ENCODE peak calls at places on chromosomes 5 and 9, in eight cellular contexts. Y is HCT116, T is neural progenitor cell, F is lower leg skin, B is GM12878, D is WERI-Rb-1, Z is transverse colon, G is PC-3. H is an unnamed sample.

GRCh38 chr5:28947865-28948264 is 1909.5 kb upstream of the CDH9 start:
- DNase-seq in Z (no peak), Y (no peak), B (no peak), G (no peak), T (no peak), D (no peak), F (no peak), H (no peak)

GRCh38 chr5:89595065-89595464 is 712.1 kb upstream of the MEF2C start:
- DNase-seq in G (no peak), D (no peak), F (no peak), B (no peak), Y (no peak), Z (no peak), T (no peak), H (no peak)

GRCh38 chr9:23537192-23538059 is 288.6 kb downstream of the ELAVL2 start:
- DNase-seq in D (peak), Y (no peak), Z (no peak), T (peak), B (no peak), G (no peak), F (no peak), H (no peak)

GRCh38 chr5:147369742-147370374 is 135.0 kb downstream of the STK32A start:
- DNase-seq in B (no peak), Z (no peak), F (no peak), Y (peak), G (peak), D (no peak), T (peak), H (no peak)

GRCh38 chr9:132670816-132671371 is 630 bp downstream of the GTF3C4 start:
- DNase-seq in T (peak), B (no peak), D (peak), Y (no peak), G (peak), Z (peak), F (peak), H (peak)

GRCh38 chr5:36611520-36612274 is 5.3 kb downstream of the SLC1A3 start:
- DNase-seq in Z (no peak), Y (no peak), G (no peak), B (no peak), T (no peak), D (no peak), F (no peak), H (no peak)

GRCh38 chr5:142143878-142144277 is 35.3 kb downstream of the NDFIP1 start:
- DNase-seq in G (peak), B (no peak), F (no peak), Y (peak), D (no peak), T (peak), Z (no peak), H (no peak)

GRCh38 chr9:78692871-78693270 is 395.9 kb downstream of the PSAT1 start:
- DNase-seq in Z (no peak), G (no peak), T (no peak), D (no peak), Y (no peak), B (no peak), F (no peak), H (no peak)

GRCh38 chr9:108761530-108762347 is 94.0 kb downstream of the ACTL7B start:
- DNase-seq in Z (peak), B (no peak), F (peak), D (peak), Y (peak), G (peak), T (peak), H (no peak)

DNA sequence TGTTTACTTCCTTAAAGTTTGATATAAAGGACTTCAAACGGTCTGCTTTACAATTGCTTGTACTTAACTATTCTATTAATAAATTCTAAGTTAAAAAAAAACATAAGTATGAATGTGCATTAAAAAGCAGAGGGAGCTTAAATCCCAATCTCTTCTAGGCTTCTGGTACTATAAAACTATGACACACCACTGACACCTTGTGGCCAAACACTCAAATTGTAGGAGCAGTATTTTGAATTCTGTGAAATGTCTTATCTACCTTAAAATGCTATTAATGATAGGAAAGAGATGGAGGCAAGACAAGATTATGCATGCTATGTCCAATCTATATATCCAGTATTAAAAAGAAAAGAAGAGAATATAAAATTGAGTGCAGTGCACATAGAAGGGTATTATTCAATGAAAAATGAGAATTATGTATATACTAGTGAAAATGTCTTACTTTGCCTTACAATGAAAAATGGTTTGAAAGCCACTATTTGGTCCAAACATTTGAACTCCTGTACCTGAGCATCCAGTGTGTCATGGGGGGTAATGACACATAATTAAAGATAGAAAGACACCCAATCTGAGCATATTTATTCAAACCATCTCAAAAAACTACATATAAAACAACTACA is 87.6 kb downstream of the ERP44 start:
- DNase-seq in D (peak), Z (no peak), F (no peak), B (peak), T (peak), Y (peak), G (peak), H (peak)
- TF ChIP-seq CTCF in D (peak), Z (peak), F (no peak), B (peak), T (peak), Y (peak), G (peak), H (peak)

DNA sequence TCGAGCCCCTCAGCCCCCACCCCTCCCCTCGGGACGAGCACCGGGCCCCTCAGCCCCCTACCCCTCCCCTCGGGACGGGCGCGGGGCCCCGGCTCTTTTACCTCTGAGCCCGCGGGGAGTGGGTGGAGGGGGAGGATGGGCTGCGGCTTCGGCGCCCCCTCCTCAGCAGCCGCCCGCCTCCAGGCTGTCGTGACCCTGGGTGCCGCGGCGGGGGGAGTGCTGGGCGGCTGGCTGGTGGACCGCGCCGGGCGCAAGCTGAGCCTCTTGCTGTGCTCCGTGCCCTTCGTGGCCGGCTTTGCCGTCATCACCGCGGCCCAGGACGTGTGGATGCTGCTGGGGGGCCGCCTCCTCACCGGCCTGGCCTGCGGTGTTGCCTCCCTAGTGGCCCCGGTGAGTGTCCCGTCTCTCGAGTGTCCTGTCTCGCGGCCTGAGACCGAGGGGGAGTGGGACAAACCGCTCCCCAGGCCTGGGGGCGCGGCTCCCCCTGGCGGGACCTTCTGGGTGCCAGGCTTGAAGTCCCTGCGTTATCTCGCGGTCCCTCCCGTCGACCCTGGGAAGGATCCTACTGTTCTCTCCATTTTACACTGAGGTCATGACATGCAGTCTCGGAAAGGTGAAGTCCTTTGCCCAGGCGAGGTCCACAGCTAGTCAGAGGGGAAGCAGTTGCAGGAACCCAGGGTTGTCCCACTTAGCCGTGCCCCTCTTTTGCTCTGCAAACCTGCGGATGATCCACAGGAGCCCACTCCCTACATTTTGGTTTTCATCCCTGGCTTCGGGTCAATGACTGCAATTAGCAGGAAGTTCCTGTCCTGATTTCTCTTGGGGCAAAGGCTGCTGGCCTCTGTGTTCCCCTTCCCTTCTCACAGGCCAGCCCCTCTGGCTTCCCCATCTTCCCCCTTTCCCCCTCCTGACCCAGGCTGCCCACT is 1.0 kb downstream of the SLC2A8 start:
- DNase-seq in D (peak), Z (peak), F (no peak), T (peak), G (peak), B (no peak), Y (no peak), H (peak)
- TF ChIP-seq CTCF in D (peak), Z (peak), F (no peak), T (peak), G (peak), B (peak), Y (peak), H (peak)

DNA sequence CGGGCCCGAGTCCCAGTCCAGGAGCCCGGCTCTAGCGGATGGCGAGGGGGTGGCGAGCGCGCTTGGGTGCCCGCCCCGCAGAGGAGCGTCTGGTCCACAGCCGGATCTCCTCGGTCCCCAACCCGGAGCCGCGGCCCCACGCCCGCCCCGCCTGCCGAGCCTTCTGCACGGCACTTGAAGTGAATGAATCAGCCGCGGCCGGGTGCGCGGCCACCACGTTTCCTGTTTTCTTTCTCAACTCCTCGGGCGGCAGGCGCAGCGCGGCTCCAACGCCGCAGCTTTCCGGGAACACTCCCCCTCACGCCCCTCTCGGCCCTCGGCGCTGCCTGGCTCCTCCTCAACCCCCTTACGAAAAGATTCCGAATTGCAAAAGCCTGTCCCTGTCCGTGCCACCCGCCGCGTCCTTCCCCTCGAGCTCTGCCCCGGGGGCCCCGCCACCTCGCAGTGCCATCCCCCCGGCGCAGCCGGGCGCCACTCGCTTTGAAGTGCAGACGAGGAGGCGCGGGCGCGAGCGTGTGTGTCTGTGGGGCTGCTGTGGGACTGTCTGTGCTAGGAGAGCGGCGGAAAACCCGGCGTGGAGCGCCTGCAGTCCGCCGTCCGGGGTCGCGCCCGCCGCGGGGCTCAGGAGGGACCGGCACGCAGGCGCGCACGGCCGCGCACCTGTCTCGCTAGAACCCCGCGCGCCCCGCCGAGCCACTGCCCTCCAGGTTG is 456.6 kb downstream of the RAB3C start:
- DNase-seq in B (no peak), Y (no peak), T (peak), D (peak), G (peak), F (peak), Z (peak), H (peak)
- TF ChIP-seq CTCF in B (no peak), Y (no peak), T (no peak), D (no peak), G (no peak), F (no peak), Z (no peak), H (no peak)

DNA sequence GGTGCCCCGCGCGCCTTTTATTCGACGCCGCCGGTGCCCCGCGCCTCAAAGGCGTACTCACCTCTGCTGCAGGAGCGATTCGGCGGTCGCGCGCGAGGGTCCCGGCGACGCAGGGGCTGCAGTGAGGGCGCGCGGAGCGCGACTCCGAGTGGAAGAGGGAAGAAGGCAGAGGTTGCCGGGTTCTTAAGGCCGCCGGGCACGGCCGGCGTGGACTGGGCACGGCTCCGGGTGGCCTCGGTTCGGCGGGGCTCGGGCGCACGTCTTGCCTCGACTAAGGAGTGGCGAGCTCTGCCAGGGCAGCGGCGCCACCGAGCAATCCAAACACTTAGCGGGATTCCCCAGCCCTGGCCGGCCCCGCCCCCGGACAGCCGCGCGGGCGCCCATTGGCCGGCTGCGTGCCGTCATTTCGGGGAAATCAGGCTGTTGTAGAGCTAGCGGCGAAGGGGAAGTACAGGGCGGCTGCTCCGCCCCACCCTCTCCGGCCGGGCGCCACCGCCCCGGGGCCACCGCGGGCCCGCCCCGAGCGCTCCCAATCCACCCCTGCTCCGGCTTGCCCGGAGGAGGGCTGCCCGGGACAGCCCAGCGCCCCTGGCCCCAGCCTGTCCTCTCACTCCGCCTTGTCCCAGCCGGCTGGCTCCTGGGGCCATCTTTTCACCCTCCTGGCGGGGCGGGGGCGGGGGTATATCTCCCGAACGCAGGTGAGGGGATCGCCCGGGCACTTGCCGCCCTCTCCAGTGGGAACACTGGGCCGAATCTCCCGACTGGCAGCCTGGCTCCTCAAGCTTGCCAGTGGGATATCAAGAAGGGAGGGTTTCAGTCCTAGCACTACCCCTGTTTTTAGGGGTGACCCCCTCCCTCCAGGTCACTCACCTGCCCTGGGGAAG is at the start of gene IRF1:
- DNase-seq in B (no peak), G (peak), Z (peak), T (peak), F (peak), D (peak), Y (peak), H (peak)
- TF ChIP-seq CTCF in B (no peak), G (no peak), Z (no peak), T (no peak), F (no peak), D (peak), Y (no peak), H (no peak)

DNA sequence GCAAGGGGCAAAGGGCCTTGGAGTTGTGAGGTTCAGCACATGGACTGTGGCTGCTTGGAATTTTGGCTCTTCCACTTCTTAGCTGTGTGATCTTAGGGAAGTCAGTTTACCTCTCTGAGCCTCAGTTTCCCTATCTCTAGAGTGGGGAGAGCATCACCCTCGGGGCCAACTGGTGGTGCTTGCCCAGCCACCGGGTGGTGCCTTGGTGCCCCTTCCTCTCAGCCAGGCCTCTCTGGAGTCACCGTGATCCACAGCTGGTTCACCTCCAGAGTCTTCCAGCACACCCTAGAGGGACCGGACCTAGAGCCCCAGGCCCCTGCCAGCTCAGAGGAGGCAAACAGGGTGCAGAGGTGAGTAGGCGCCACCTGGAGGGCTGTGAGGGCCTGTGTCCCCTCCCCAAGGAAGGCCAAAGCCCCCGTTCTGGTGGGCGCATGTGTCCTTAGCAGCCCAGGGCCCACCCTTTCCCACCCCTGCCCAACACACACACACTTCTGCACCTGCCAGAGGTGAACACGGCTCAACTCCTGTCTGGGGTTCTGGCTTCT is 7.7 kb downstream of the ADGRD2 start:
- DNase-seq in B (no peak), Y (no peak), T (no peak), G (no peak), F (no peak), Z (no peak), D (no peak), H (no peak)
- TF ChIP-seq CTCF in B (no peak), Y (no peak), T (no peak), G (no peak), F (no peak), Z (no peak), D (peak), H (no peak)

DNA sequence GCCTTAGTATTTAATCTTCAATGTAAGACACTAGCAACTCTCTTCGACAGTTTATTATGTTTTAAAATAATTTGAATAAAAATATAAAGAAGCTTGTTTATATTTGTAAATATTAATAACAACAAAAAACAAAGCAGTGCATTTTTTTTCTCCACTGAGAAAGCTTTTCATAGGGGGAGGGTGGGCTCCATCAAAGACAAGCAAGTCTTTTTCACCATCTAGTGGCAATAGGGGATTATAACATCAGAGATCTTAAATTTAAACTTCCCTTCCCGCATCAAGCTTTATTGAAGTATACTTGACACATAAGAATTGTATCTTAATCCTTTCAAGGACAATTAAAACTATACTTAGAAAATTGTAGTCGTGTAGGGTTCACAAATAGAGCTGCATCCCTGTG is 9.3 kb upstream of the OR13F1 start:
- DNase-seq in Y (no peak), Z (no peak), T (peak), G (peak), B (no peak), F (no peak), D (no peak), H (no peak)
- TF ChIP-seq CTCF in Y (peak), Z (no peak), T (peak), G (peak), B (peak), F (no peak), D (peak), H (no peak)

GRCh38 chr9:126893079-126893478 is 21.5 kb upstream of the RALGPS1 start:
- DNase-seq in G (peak), T (no peak), Z (no peak), F (no peak), Y (peak), B (no peak), D (no peak), H (no peak)
- TF ChIP-seq CTCF in G (peak), T (peak), Z (peak), F (no peak), Y (peak), B (peak), D (peak), H (peak)

GRCh38 chr5:170429014-170429413 is 39.8 kb upstream of the KCNMB1 start:
- DNase-seq in F (no peak), G (peak), Y (no peak), T (peak), D (no peak), B (no peak), Z (no peak), H (no peak)
- TF ChIP-seq CTCF in F (no peak), G (peak), Y (peak), T (peak), D (no peak), B (no peak), Z (no peak), H (no peak)

GRCh38 chr9:35657327-35658143 is at the start of gene RMRP:
- DNase-seq in B (peak), Z (peak), G (peak), T (peak), F (peak), Y (peak), D (peak), H (peak)
- TF ChIP-seq CTCF in B (no peak), Z (peak), G (no peak), T (peak), F (no peak), Y (no peak), D (peak), H (peak)